ENCODE peak calls at places on chromosomes 13 and 19, in five cellular contexts. One of them, this sample, is unnamed.

GRCh38 chr13:54627973-54628372 is 1599.4 kb downstream of the OLFM4 start:
- DNase-seq in SHP77: no peak
- DNase-seq in activated CD8-positive, alpha-beta T cell treated with anti-CD3 and anti-CD28 coated beads, Interleukin-2, amount 10 ng/mL, durations not matched to agents 7 days and 5 days: no peak
- DNase-seq in AG04450: no peak
- DNase-seq in AML-193: no peak
- DNase-seq in this sample: no peak

GRCh38 chr13:31192306-31192705 is 7.5 kb upstream of the B3GLCT start:
- DNase-seq in SHP77: no peak
- DNase-seq in activated CD8-positive, alpha-beta T cell treated with anti-CD3 and anti-CD28 coated beads, Interleukin-2, amount 10 ng/mL, durations not matched to agents 7 days and 5 days: no peak
- DNase-seq in AG04450: no peak
- DNase-seq in AML-193: no peak
- DNase-seq in this sample: no peak

GRCh38 chr13:50531917-50532899 is 311.3 kb downstream of the DLEU7 start:
- DNase-seq in AML-193: peak
- DNase-seq in activated CD8-positive, alpha-beta T cell treated with anti-CD3 and anti-CD28 coated beads, Interleukin-2, amount 10 ng/mL, durations not matched to agents 7 days and 5 days: no peak
- DNase-seq in AG04450: no peak
- DNase-seq in SHP77: no peak
- DNase-seq in this sample: peak

GRCh38 chr13:91346848-91347211 is 657 bp upstream of the MIR17HG start:
- DNase-seq in AML-193: no peak
- DNase-seq in SHP77: peak
- DNase-seq in AG04450: no peak
- DNase-seq in activated CD8-positive, alpha-beta T cell treated with anti-CD3 and anti-CD28 coated beads, Interleukin-2, amount 10 ng/mL, durations not matched to agents 7 days and 5 days: peak
- DNase-seq in this sample: peak

GRCh38 chr13:112392719-112393118 is 16.6 kb downstream of the SPACA7 start:
- DNase-seq in AML-193: no peak
- DNase-seq in SHP77: no peak
- DNase-seq in AG04450: no peak
- DNase-seq in activated CD8-positive, alpha-beta T cell treated with anti-CD3 and anti-CD28 coated beads, Interleukin-2, amount 10 ng/mL, durations not matched to agents 7 days and 5 days: no peak
- DNase-seq in this sample: no peak

GRCh38 chr19:39590265-39590664 is 12.1 kb upstream of the LGALS13 start:
- DNase-seq in AML-193: no peak
- DNase-seq in activated CD8-positive, alpha-beta T cell treated with anti-CD3 and anti-CD28 coated beads, Interleukin-2, amount 10 ng/mL, durations not matched to agents 7 days and 5 days: peak
- DNase-seq in AG04450: no peak
- DNase-seq in SHP77: no peak
- DNase-seq in this sample: no peak

GRCh38 chr13:54705738-54706137 is 1677.1 kb downstream of the OLFM4 start:
- DNase-seq in AML-193: no peak
- DNase-seq in SHP77: no peak
- DNase-seq in AG04450: no peak
- DNase-seq in activated CD8-positive, alpha-beta T cell treated with anti-CD3 and anti-CD28 coated beads, Interleukin-2, amount 10 ng/mL, durations not matched to agents 7 days and 5 days: no peak
- DNase-seq in this sample: no peak

GRCh38 chr13:76383671-76384461 is 502.3 kb downstream of the KCTD12 start:
- DNase-seq in AG04450: peak
- DNase-seq in AML-193: no peak
- DNase-seq in activated CD8-positive, alpha-beta T cell treated with anti-CD3 and anti-CD28 coated beads, Interleukin-2, amount 10 ng/mL, durations not matched to agents 7 days and 5 days: no peak
- DNase-seq in SHP77: peak
- DNase-seq in this sample: no peak

GRCh38 chr19:49149652-49150105 is 5.5 kb downstream of the HRC start:
- DNase-seq in AG04450: peak
- DNase-seq in SHP77: peak
- DNase-seq in activated CD8-positive, alpha-beta T cell treated with anti-CD3 and anti-CD28 coated beads, Interleukin-2, amount 10 ng/mL, durations not matched to agents 7 days and 5 days: no peak
- DNase-seq in AML-193: peak
- DNase-seq in this sample: peak

GRCh38 chr13:110233682-110234280 is 73.2 kb downstream of the COL4A1 start:
- DNase-seq in AML-193: no peak
- DNase-seq in activated CD8-positive, alpha-beta T cell treated with anti-CD3 and anti-CD28 coated beads, Interleukin-2, amount 10 ng/mL, durations not matched to agents 7 days and 5 days: no peak
- DNase-seq in SHP77: no peak
- DNase-seq in AG04450: no peak
- DNase-seq in this sample: no peak

GRCh38 chr13:101623469-101624209 is 171.2 kb downstream of the ITGBL1 start:
- DNase-seq in activated CD8-positive, alpha-beta T cell treated with anti-CD3 and anti-CD28 coated beads, Interleukin-2, amount 10 ng/mL, durations not matched to agents 7 days and 5 days: no peak
- DNase-seq in AG04450: no peak
- DNase-seq in SHP77: no peak
- DNase-seq in AML-193: no peak
- DNase-seq in this sample: no peak

GRCh38 chr13:43285891-43286602 is 262.7 kb downstream of the DNAJC15 start:
- DNase-seq in AML-193: no peak
- DNase-seq in activated CD8-positive, alpha-beta T cell treated with anti-CD3 and anti-CD28 coated beads, Interleukin-2, amount 10 ng/mL, durations not matched to agents 7 days and 5 days: no peak
- DNase-seq in SHP77: no peak
- DNase-seq in AG04450: no peak
- DNase-seq in this sample: no peak

GRCh38 chr19:48330012-48330681 is 4.8 kb downstream of the EMP3 start:
- DNase-seq in activated CD8-positive, alpha-beta T cell treated with anti-CD3 and anti-CD28 coated beads, Interleukin-2, amount 10 ng/mL, durations not matched to agents 7 days and 5 days: peak
- DNase-seq in SHP77: peak
- DNase-seq in AML-193: peak
- DNase-seq in AG04450: no peak
- DNase-seq in this sample: peak

GRCh38 chr13:41178040-41178439 is 16.3 kb downstream of the KBTBD7 start:
- DNase-seq in AG04450: no peak
- DNase-seq in AML-193: peak
- DNase-seq in activated CD8-positive, alpha-beta T cell treated with anti-CD3 and anti-CD28 coated beads, Interleukin-2, amount 10 ng/mL, durations not matched to agents 7 days and 5 days: no peak
- DNase-seq in SHP77: no peak
- DNase-seq in this sample: peak